ENCODE peak calls at places on chromosomes 6 and 20, in five cellular contexts. P is endothelial cell, Y is HEK293T, R is small intestine, I is COLO829. A is an unnamed sample.

GRCh38 chr20:62143976-62144825 is 632 bp downstream of the SS18L1 start:
- DNase-seq in P (peak), Y (peak), R (peak), I (no peak), A (peak)

GRCh38 chr20:11901127-11901526 is 16.6 kb upstream of the BTBD3 start:
- DNase-seq in P (no peak), Y (no peak), R (no peak), I (no peak), A (no peak)

GRCh38 chr6:43050981-43051380 is 2.7 kb downstream of the CUL7 start:
- DNase-seq in P (no peak), Y (no peak), R (no peak), I (no peak), A (no peak)

GRCh38 chr20:32429343-32429742 is 71.2 kb downstream of the ASXL1 start:
- DNase-seq in P (no peak), Y (no peak), R (no peak), I (no peak), A (no peak)

GRCh38 chr6:107337342-107337741 is 122.0 kb downstream of the PDSS2 start:
- DNase-seq in P (no peak), Y (no peak), R (peak), I (no peak), A (no peak)

GRCh38 chr6:156395276-156395675 is 381.9 kb upstream of the ARID1B start:
- DNase-seq in P (no peak), Y (no peak), R (peak), I (no peak), A (peak)

GRCh38 chr6:146898069-146898887 is 299.5 kb downstream of the ADGB start:
- DNase-seq in P (no peak), Y (no peak), R (no peak), I (no peak), A (no peak)

GRCh38 chr6:108581932-108582500 is 21.3 kb downstream of the FOXO3 start:
- DNase-seq in P (no peak), Y (no peak), R (no peak), I (no peak), A (no peak)

GRCh38 chr6:158752613-158753012 is 66.6 kb downstream of the EZR start:
- DNase-seq in P (no peak), Y (peak), R (peak), I (peak), A (no peak)

GRCh38 chr20:37396520-37397075 is 50.7 kb downstream of the SRC start:
- DNase-seq in P (peak), Y (no peak), R (no peak), I (no peak), A (no peak)

GRCh38 chr20:24502661-24503060 is 33.2 kb downstream of the SYNDIG1 start:
- DNase-seq in P (no peak), Y (no peak), R (no peak), I (no peak), A (no peak)

GRCh38 chr20:24379116-24379927 is 90.1 kb upstream of the SYNDIG1 start:
- DNase-seq in P (no peak), Y (no peak), R (no peak), I (no peak), A (no peak)

GRCh38 chr20:47642118-47642517 is 140.4 kb downstream of the NCOA3 start:
- DNase-seq in P (no peak), Y (no peak), R (no peak), I (no peak), A (no peak)

GRCh38 chr6:128914051-128914450 is 31.1 kb downstream of the LAMA2 start:
- DNase-seq in P (no peak), Y (no peak), R (no peak), I (no peak), A (no peak)

GRCh38 chr6:125203395-125203794 is 49.8 kb downstream of the TPD52L1 start:
- DNase-seq in P (no peak), Y (no peak), R (no peak), I (no peak), A (no peak)

GRCh38 chr20:50111120-50111828 is 1.7 kb downstream of the UBE2V1 start:
- DNase-seq in P (no peak), Y (no peak), R (peak), I (peak), A (no peak)

GRCh38 chr6:14518515-14519217 is 401.1 kb downstream of the CD83 start:
- DNase-seq in P (no peak), Y (no peak), R (no peak), I (no peak), A (no peak)

GRCh38 chr6:169824848-169825557 is 73.6 kb downstream of the ERMARD start:
- DNase-seq in P (no peak), Y (no peak), R (no peak), I (no peak), A (no peak)

GRCh38 chr20:58640446-58640845 is 10.6 kb upstream of the STX16 start:
- DNase-seq in P (no peak), Y (no peak), R (no peak), I (no peak), A (no peak)